ENCODE peak calls at places on chromosomes 5 and 9, in eight cellular contexts. O is heart left ventricle, I is right lobe of liver, M is heart right ventricle, Z is transverse colon, K is A549, V is coronary artery, Q is MM.1S. C is an unnamed sample.

GRCh38 chr5:146539973-146540372 is 24.0 kb upstream of the GPR151 start:
- DNase-seq in Q (no peak), I (no peak), O (no peak), V (no peak), M (no peak), Z (no peak), K (no peak), C (no peak)

GRCh38 chr5:870973-871372 is 20.2 kb upstream of the ZDHHC11 start:
- DNase-seq in M (no peak), O (no peak), I (no peak), Z (no peak), V (no peak), Q (no peak), K (no peak), C (peak)

GRCh38 chr5:147509710-147510651 is at the start of gene DPYSL3:
- DNase-seq in M (peak), O (peak), K (peak), I (peak), V (peak), Z (peak), Q (no peak), C (peak)

GRCh38 chr5:74478328-74478727 is 162.2 kb downstream of the ENC1 start:
- DNase-seq in V (no peak), M (no peak), O (no peak), Z (no peak), K (no peak), I (no peak), Q (no peak), C (no peak)

GRCh38 chr9:93948456-93949072 is 6.6 kb downstream of the BARX1 start:
- DNase-seq in V (no peak), K (no peak), M (no peak), O (no peak), Q (no peak), I (no peak), Z (no peak), C (no peak)

GRCh38 chr5:135009736-135010501 is 24.1 kb downstream of the PITX1 start:
- DNase-seq in O (no peak), M (no peak), K (no peak), I (no peak), Z (no peak), V (peak), Q (no peak), C (peak)

GRCh38 chr5:172443441-172444109 is 10.8 kb downstream of the SH3PXD2B start:
- DNase-seq in V (peak), Z (peak), O (peak), Q (no peak), K (peak), M (peak), I (no peak), C (no peak)

GRCh38 chr9:97705354-97705950 is 8.3 kb upstream of the XPA start:
- DNase-seq in Z (no peak), Q (peak), M (no peak), V (no peak), K (no peak), I (no peak), O (no peak), C (no peak)

GRCh38 chr5:2759696-2760461 is 8.4 kb upstream of the IRX2 start:
- DNase-seq in M (no peak), Z (no peak), I (no peak), O (no peak), K (no peak), Q (no peak), V (peak), C (no peak)

GRCh38 chr5:171485668-171486067 is 66.2 kb downstream of the FGF18 start:
- DNase-seq in Q (no peak), I (no peak), K (no peak), O (no peak), V (no peak), M (no peak), Z (no peak), C (no peak)

GRCh38 chr5:178832618-178833201 is 27.0 kb upstream of the ZNF354B start:
- DNase-seq in O (no peak), V (no peak), Q (no peak), Z (no peak), K (no peak), I (no peak), M (no peak), C (no peak)

GRCh38 chr9:114516913-114517312 is 11.6 kb upstream of the WHRN start:
- DNase-seq in Q (no peak), V (no peak), I (no peak), K (no peak), M (no peak), Z (no peak), O (no peak), C (no peak)

GRCh38 chr5:77632526-77633268 is 5.8 kb downstream of the OTP start:
- DNase-seq in Q (no peak), V (no peak), M (no peak), Z (no peak), K (no peak), O (no peak), I (no peak), C (no peak)

GRCh38 chr9:136619742-136620440 is 42.8 kb upstream of the EGFL7 start:
- DNase-seq in K (no peak), V (no peak), I (peak), Q (no peak), O (no peak), Z (peak), M (no peak), C (no peak)

GRCh38 chr5:140017397-140018095 is 25.6 kb downstream of the NRG2 start:
- DNase-seq in O (no peak), Z (no peak), I (no peak), V (no peak), Q (no peak), K (no peak), M (no peak), C (no peak)
- H3K27ac ChIP-seq in O (peak), Z (no peak), I (no peak), V (no peak), Q (no peak), K (no peak), M (no peak), C (no peak)

DNA sequence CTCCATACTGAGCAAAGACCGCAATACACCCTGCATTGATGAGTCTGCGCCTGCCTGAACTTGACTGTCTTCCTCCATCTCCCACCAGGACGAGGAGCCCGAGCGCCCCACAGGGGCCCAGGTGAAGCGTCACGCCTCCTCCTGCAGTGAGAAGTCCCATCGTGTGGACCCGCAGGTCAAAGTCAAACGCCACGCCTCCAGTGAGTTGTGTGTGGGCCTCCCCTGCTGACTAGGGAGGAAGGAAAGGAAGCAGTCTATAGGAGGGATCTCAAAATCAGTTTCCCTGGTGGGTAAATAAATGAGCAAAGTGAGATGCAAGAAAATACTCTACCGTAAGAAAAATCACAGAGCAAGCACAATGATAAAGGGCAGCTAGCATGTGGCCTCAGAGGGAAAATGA is 22.8 kb upstream of the GRPEL2 start:
- DNase-seq in K (no peak), Z (peak), V (no peak), O (no peak), M (no peak), Q (no peak), I (no peak), C (no peak)
- H3K27ac ChIP-seq in K (no peak), Z (peak), V (no peak), O (no peak), M (peak), Q (no peak), I (no peak), C (peak)

GRCh38 chr9:86854898-86855523 is 92.3 kb downstream of the GAS1 start:
- DNase-seq in K (no peak), I (peak), V (no peak), M (no peak), Q (no peak), O (no peak), Z (no peak), C (no peak)
- H3K27ac ChIP-seq in K (no peak), I (no peak), V (no peak), M (no peak), Q (no peak), O (no peak), Z (no peak), C (no peak)

DNA sequence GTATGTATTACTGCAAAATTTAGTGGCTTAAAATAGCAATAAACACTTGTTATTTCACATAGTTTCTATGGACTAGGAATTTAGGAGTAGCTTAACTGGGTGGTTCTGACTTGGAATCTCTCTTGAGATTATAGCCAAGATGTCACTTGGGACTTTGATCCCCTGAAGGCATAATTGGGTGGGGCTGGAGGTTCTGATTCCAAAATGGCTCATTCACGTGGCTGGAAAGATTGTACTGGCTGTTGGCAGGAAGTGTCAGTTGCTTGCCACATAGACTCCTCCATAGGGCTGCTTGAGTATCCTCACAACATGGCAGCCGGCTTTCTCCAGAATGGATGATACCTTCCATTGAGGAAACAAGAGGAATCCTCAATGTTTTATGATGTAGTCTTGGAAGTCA is 11.3 kb downstream of the GALNT12 start:
- DNase-seq in O (no peak), I (no peak), V (no peak), K (no peak), M (no peak), Z (no peak), Q (no peak), C (no peak)
- H3K27ac ChIP-seq in O (no peak), I (no peak), V (no peak), K (no peak), M (no peak), Z (no peak), Q (no peak), C (no peak)

GRCh38 chr9:128703616-128704355 is 1.5 kb downstream of the PKN3 start:
- DNase-seq in O (peak), K (no peak), M (peak), Q (no peak), Z (no peak), V (peak), I (peak), C (peak)
- H3K27ac ChIP-seq in O (peak), K (peak), M (peak), Q (no peak), Z (peak), V (no peak), I (peak), C (peak)

GRCh38 chr9:2026598-2026997 is 11.5 kb downstream of the SMARCA2 start:
- DNase-seq in I (no peak), V (no peak), K (no peak), M (no peak), O (no peak), Z (no peak), Q (no peak), C (no peak)
- H3K27ac ChIP-seq in I (no peak), V (no peak), K (no peak), M (no peak), O (peak), Z (no peak), Q (no peak), C (no peak)

GRCh38 chr9:135103931-135104639 is 16.6 kb downstream of the OLFM1 start:
- DNase-seq in V (no peak), Z (no peak), I (no peak), O (no peak), Q (no peak), K (no peak), M (no peak), C (peak)
- H3K27ac ChIP-seq in V (no peak), Z (no peak), I (no peak), O (no peak), Q (no peak), K (no peak), M (no peak), C (no peak)

DNA sequence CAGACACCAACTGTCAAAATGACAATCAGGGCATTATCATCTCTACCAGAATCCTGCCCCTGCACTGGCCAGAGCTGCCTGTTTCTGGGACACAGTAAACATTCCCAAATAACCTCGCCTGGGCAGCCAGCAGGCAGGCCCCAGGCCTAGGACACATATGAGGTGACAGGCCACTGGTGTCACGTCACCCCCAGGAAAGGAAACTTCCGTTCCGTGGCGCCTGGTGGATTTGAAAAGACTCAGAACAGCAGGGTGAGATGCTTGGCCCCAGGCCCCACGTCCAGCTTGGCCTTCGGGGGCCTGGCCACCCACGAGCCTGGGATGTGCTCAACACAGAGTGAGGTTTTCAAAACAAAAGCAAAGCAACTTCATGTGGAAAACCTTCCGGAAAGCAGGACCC is 1.3 kb downstream of the SEMA4D start:
- DNase-seq in Q (peak), K (no peak), O (no peak), Z (peak), I (no peak), M (no peak), V (no peak), C (no peak)
- H3K27ac ChIP-seq in Q (peak), K (peak), O (no peak), Z (peak), I (no peak), M (peak), V (no peak), C (peak)

GRCh38 chr9:33452828-33453271 is 5.5 kb upstream of the AQP3 start:
- DNase-seq in I (no peak), V (no peak), Z (peak), O (peak), Q (no peak), M (peak), K (peak), C (peak)

GRCh38 chr9:33450747-33451146 is 3.4 kb upstream of the AQP3 start:
- DNase-seq in V (no peak), Q (no peak), K (no peak), O (no peak), Z (no peak), I (no peak), M (no peak), C (no peak)

GRCh38 chr9:33453286-33453882 is 6.0 kb upstream of the AQP3 start:
- DNase-seq in Q (no peak), V (no peak), O (no peak), I (no peak), Z (no peak), M (no peak), K (no peak), C (no peak)

GRCh38 chr9:33455952-33456351 is 8.6 kb upstream of the AQP3 start:
- DNase-seq in V (no peak), Q (peak), I (no peak), O (no peak), Z (no peak), M (no peak), K (no peak), C (no peak)

GRCh38 chr9:33453999-33454660 is 6.7 kb upstream of the AQP3 start:
- DNase-seq in M (no peak), K (no peak), O (no peak), Z (peak), V (no peak), I (no peak), Q (peak), C (no peak)
- H3K27ac ChIP-seq in M (no peak), K (peak), O (no peak), Z (no peak), V (no peak), I (no peak), Q (peak), C (no peak)